ENCODE peak calls at places on chromosomes 7 and 10, in nine cellular contexts. One of them, this sample, is unnamed. For H3K4me1, the result is how much of the 10 kb centered on the place peaks cover.

GRCh38 chr10:60916025-60916424 is 28.0 kb downstream of the RHOBTB1 start:
- DNase-seq in heart left ventricle: no peak
- DNase-seq in ascending aorta: no peak
- DNase-seq in colonic mucosa: no peak
- DNase-seq in lower lobe of right lung: no peak
- DNase-seq in uterus: no peak
- DNase-seq in tibial nerve: no peak
- DNase-seq in neuronal stem cell: no peak
- DNase-seq in GM23338: peak
- DNase-seq in this sample: peak

GRCh38 chr10:86520871-86521619 is 547 bp downstream of the WAPL start:
- DNase-seq in heart left ventricle: peak
- DNase-seq in ascending aorta: peak
- DNase-seq in colonic mucosa: peak
- DNase-seq in lower lobe of right lung: peak
- DNase-seq in uterus: peak
- DNase-seq in tibial nerve: peak
- DNase-seq in neuronal stem cell: no peak
- DNase-seq in GM23338: peak
- DNase-seq in this sample: peak

GRCh38 chr7:157799076-157799685 is 462.4 kb downstream of the DNAJB6 start:
- DNase-seq in heart left ventricle: peak
- DNase-seq in ascending aorta: no peak
- DNase-seq in colonic mucosa: no peak
- DNase-seq in lower lobe of right lung: peak
- DNase-seq in uterus: no peak
- DNase-seq in tibial nerve: no peak
- DNase-seq in neuronal stem cell: no peak
- DNase-seq in GM23338: no peak
- DNase-seq in this sample: no peak

GRCh38 chr7:124550036-124550435 is 215.6 kb downstream of the GPR37 start:
- DNase-seq in heart left ventricle: no peak
- DNase-seq in ascending aorta: no peak
- DNase-seq in colonic mucosa: no peak
- DNase-seq in lower lobe of right lung: no peak
- DNase-seq in uterus: no peak
- DNase-seq in tibial nerve: no peak
- DNase-seq in neuronal stem cell: no peak
- DNase-seq in GM23338: no peak
- DNase-seq in this sample: peak

GRCh38 chr10:110919971-110920881 is 822 bp downstream of the SHOC2 start:
- DNase-seq in heart left ventricle: peak
- DNase-seq in ascending aorta: no peak
- DNase-seq in colonic mucosa: peak
- DNase-seq in lower lobe of right lung: peak
- DNase-seq in uterus: peak
- DNase-seq in tibial nerve: no peak
- DNase-seq in neuronal stem cell: peak
- DNase-seq in GM23338: peak
- DNase-seq in this sample: peak

GRCh38 chr10:21989453-21990154 is 13.9 kb downstream of the DNAJC1 start:
- DNase-seq in heart left ventricle: peak
- DNase-seq in ascending aorta: no peak
- DNase-seq in colonic mucosa: peak
- DNase-seq in lower lobe of right lung: peak
- DNase-seq in uterus: peak
- DNase-seq in tibial nerve: no peak
- DNase-seq in neuronal stem cell: peak
- DNase-seq in GM23338: peak
- DNase-seq in this sample: peak

GRCh38 chr7:94921911-94922310 is 14.5 kb downstream of the PPP1R9A start:
- DNase-seq in heart left ventricle: no peak
- DNase-seq in ascending aorta: no peak
- DNase-seq in colonic mucosa: no peak
- DNase-seq in lower lobe of right lung: no peak
- DNase-seq in uterus: no peak
- DNase-seq in tibial nerve: no peak
- DNase-seq in neuronal stem cell: no peak
- DNase-seq in GM23338: no peak
- DNase-seq in this sample: no peak

GRCh38 chr7:39617010-39617409 is 6.4 kb upstream of the RALA start:
- DNase-seq in heart left ventricle: no peak
- DNase-seq in ascending aorta: no peak
- DNase-seq in colonic mucosa: no peak
- DNase-seq in lower lobe of right lung: no peak
- DNase-seq in uterus: no peak
- DNase-seq in tibial nerve: no peak
- DNase-seq in neuronal stem cell: no peak
- DNase-seq in GM23338: no peak
- DNase-seq in this sample: no peak

GRCh38 chr7:44381494-44382220 is 56.3 kb upstream of the CAMK2B start:
- DNase-seq in heart left ventricle: no peak
- DNase-seq in ascending aorta: no peak
- DNase-seq in colonic mucosa: peak
- DNase-seq in lower lobe of right lung: no peak
- DNase-seq in uterus: no peak
- DNase-seq in tibial nerve: no peak
- DNase-seq in neuronal stem cell: no peak
- DNase-seq in GM23338: no peak
- DNase-seq in this sample: no peak

GRCh38 chr7:156816943-156817572 is 75.9 kb downstream of the LMBR1 start:
- DNase-seq in heart left ventricle: no peak
- DNase-seq in ascending aorta: no peak
- DNase-seq in colonic mucosa: no peak
- DNase-seq in lower lobe of right lung: no peak
- DNase-seq in uterus: no peak
- DNase-seq in tibial nerve: no peak
- DNase-seq in neuronal stem cell: no peak
- DNase-seq in GM23338: no peak
- DNase-seq in this sample: no peak

GRCh38 chr7:1767524-1767923 is 97.4 kb downstream of the ELFN1 start:
- DNase-seq in heart left ventricle: no peak
- DNase-seq in ascending aorta: no peak
- DNase-seq in colonic mucosa: no peak
- DNase-seq in lower lobe of right lung: no peak
- DNase-seq in uterus: no peak
- DNase-seq in tibial nerve: no peak
- DNase-seq in neuronal stem cell: no peak
- DNase-seq in GM23338: peak
- DNase-seq in this sample: peak

GRCh38 chr7:2603388-2603965 is 28.3 kb upstream of the TTYH3 start:
- DNase-seq in heart left ventricle: no peak
- DNase-seq in ascending aorta: no peak
- DNase-seq in colonic mucosa: no peak
- DNase-seq in lower lobe of right lung: no peak
- DNase-seq in uterus: no peak
- DNase-seq in tibial nerve: no peak
- DNase-seq in neuronal stem cell: no peak
- DNase-seq in GM23338: no peak
- DNase-seq in this sample: no peak

GRCh38 chr7:115217373-115217772 is 295.5 kb downstream of the MDFIC start:
- DNase-seq in heart left ventricle: no peak
- DNase-seq in ascending aorta: no peak
- DNase-seq in colonic mucosa: no peak
- DNase-seq in lower lobe of right lung: no peak
- DNase-seq in uterus: no peak
- DNase-seq in tibial nerve: no peak
- DNase-seq in neuronal stem cell: no peak
- DNase-seq in GM23338: no peak
- DNase-seq in this sample: no peak

GRCh38 chr7:82469207-82469606 is 25.6 kb upstream of the CACNA2D1 start:
- DNase-seq in heart left ventricle: no peak
- DNase-seq in ascending aorta: no peak
- DNase-seq in colonic mucosa: no peak
- DNase-seq in lower lobe of right lung: no peak
- DNase-seq in uterus: no peak
- DNase-seq in tibial nerve: no peak
- DNase-seq in neuronal stem cell: no peak
- DNase-seq in GM23338: peak
- DNase-seq in this sample: peak

GRCh38 chr7:27947581-27948278 is 207.8 kb downstream of the TAX1BP1 start:
- DNase-seq in heart left ventricle: no peak
- DNase-seq in ascending aorta: no peak
- DNase-seq in colonic mucosa: no peak
- DNase-seq in lower lobe of right lung: no peak
- DNase-seq in uterus: peak
- DNase-seq in tibial nerve: no peak
- DNase-seq in neuronal stem cell: no peak
- DNase-seq in GM23338: no peak
- DNase-seq in this sample: no peak

DNA sequence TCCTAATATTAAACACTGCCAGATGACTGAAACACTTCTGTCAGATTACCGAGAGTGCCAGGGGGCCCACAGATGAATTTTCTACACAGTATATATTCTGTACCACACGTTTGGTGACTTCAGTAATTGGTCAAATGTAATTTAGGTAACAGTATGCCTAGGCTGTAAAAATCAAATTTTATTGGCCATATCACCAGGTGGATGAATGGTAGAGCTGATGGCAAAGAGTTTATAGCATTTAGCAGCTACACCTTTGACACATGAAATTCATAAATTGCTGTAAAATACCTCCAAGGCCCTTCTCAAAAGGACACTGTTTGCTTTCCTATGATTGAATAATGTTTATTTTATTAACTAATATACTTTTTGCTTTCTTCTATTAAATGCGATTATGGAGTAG is 101.3 kb downstream of the ARID5B start:
- DNase-seq in heart left ventricle: no peak
- DNase-seq in ascending aorta: no peak
- DNase-seq in colonic mucosa: no peak
- DNase-seq in lower lobe of right lung: no peak
- DNase-seq in uterus: no peak
- DNase-seq in tibial nerve: no peak
- DNase-seq in neuronal stem cell: no peak
- DNase-seq in GM23338: no peak
- DNase-seq in this sample: no peak
- H3K4me1 ChIP-seq in heart left ventricle: under half
- H3K4me1 ChIP-seq in ascending aorta: under half
- H3K4me1 ChIP-seq in colonic mucosa: under half
- H3K4me1 ChIP-seq in lower lobe of right lung: under half
- H3K4me1 ChIP-seq in uterus: under half
- H3K4me1 ChIP-seq in tibial nerve: under half
- H3K4me1 ChIP-seq in neuronal stem cell: under half
- H3K4me1 ChIP-seq in GM23338: under half
- H3K4me1 ChIP-seq in this sample: under half

GRCh38 chr10:59907918-59908807 is 1.8 kb upstream of the CCDC6 start:
- DNase-seq in heart left ventricle: peak
- DNase-seq in ascending aorta: peak
- DNase-seq in colonic mucosa: peak
- DNase-seq in lower lobe of right lung: peak
- DNase-seq in uterus: peak
- DNase-seq in tibial nerve: peak
- DNase-seq in neuronal stem cell: peak
- DNase-seq in GM23338: peak
- DNase-seq in this sample: peak

GRCh38 chr10:59908808-59909143 is 2.4 kb upstream of the CCDC6 start:
- DNase-seq in heart left ventricle: no peak
- DNase-seq in ascending aorta: no peak
- DNase-seq in colonic mucosa: no peak
- DNase-seq in lower lobe of right lung: no peak
- DNase-seq in uterus: no peak
- DNase-seq in tibial nerve: no peak
- DNase-seq in neuronal stem cell: no peak
- DNase-seq in GM23338: no peak
- DNase-seq in this sample: no peak

GRCh38 chr10:59913547-59914237 is 7.3 kb upstream of the CCDC6 start:
- DNase-seq in heart left ventricle: no peak
- DNase-seq in ascending aorta: no peak
- DNase-seq in colonic mucosa: no peak
- DNase-seq in lower lobe of right lung: no peak
- DNase-seq in uterus: no peak
- DNase-seq in tibial nerve: no peak
- DNase-seq in neuronal stem cell: no peak
- DNase-seq in GM23338: no peak
- DNase-seq in this sample: no peak
- H3K4me1 ChIP-seq in heart left ventricle: under half
- H3K4me1 ChIP-seq in ascending aorta: under half
- H3K4me1 ChIP-seq in colonic mucosa: under half
- H3K4me1 ChIP-seq in lower lobe of right lung: under half
- H3K4me1 ChIP-seq in uterus: under half
- H3K4me1 ChIP-seq in tibial nerve: under half
- H3K4me1 ChIP-seq in neuronal stem cell: under half
- H3K4me1 ChIP-seq in GM23338: under half
- H3K4me1 ChIP-seq in this sample: under half

GRCh38 chr10:132422169-132422691 is 25.2 kb downstream of the PWWP2B start:
- DNase-seq in heart left ventricle: no peak
- DNase-seq in ascending aorta: no peak
- DNase-seq in colonic mucosa: no peak
- DNase-seq in lower lobe of right lung: no peak
- DNase-seq in uterus: no peak
- DNase-seq in tibial nerve: no peak
- DNase-seq in neuronal stem cell: no peak
- DNase-seq in GM23338: no peak
- DNase-seq in this sample: no peak
- H3K4me1 ChIP-seq in heart left ventricle: half or more
- H3K4me1 ChIP-seq in ascending aorta: under half
- H3K4me1 ChIP-seq in colonic mucosa: under half
- H3K4me1 ChIP-seq in lower lobe of right lung: half or more
- H3K4me1 ChIP-seq in uterus: under half
- H3K4me1 ChIP-seq in tibial nerve: half or more
- H3K4me1 ChIP-seq in neuronal stem cell: under half
- H3K4me1 ChIP-seq in GM23338: under half
- H3K4me1 ChIP-seq in this sample: under half

DNA sequence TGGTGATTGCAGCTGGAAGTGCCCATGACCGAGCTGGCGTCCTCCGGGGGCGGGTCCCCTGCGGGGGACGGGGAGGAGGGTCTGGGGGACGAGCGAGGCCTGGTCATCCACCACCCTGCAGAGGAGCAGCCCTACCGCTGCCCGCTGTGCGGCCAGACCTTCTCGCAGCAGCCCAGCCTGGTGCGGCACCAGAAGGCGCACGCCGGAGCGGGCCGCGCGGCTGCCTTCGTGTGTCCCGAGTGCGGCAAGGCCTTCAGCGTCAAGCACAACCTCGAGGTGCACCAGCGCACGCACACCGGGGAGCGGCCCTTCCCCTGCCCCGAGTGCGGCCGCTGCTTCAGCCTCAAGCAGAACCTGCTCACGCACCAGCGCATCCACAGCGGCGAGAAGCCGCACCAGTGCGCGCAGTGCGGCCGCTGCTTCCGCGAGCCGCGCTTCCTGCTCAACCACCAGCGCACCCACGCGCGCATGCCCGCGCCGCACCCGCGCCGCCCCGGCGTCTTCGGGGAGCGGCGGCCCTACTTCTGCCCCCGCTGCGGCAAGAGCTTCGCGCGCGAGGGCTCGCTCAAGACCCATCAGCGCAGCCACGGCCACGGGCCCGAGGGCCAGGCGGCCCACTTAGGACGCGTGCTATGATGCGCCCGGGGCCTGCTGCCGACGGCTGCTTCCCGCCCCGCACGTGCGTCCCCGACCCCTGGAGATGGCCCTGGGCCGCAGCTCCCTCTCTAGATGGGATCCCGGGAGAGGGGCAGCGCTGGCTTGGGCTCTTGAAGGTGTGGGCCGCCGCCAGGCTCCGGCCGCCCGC is 28.7 kb downstream of the ZNF775 start:
- DNase-seq in heart left ventricle: no peak
- DNase-seq in ascending aorta: no peak
- DNase-seq in colonic mucosa: no peak
- DNase-seq in lower lobe of right lung: no peak
- DNase-seq in uterus: no peak
- DNase-seq in tibial nerve: no peak
- DNase-seq in neuronal stem cell: no peak
- DNase-seq in GM23338: no peak
- DNase-seq in this sample: no peak
- H3K4me1 ChIP-seq in heart left ventricle: under half
- H3K4me1 ChIP-seq in ascending aorta: under half
- H3K4me1 ChIP-seq in colonic mucosa: under half
- H3K4me1 ChIP-seq in lower lobe of right lung: under half
- H3K4me1 ChIP-seq in uterus: under half
- H3K4me1 ChIP-seq in tibial nerve: under half
- H3K4me1 ChIP-seq in neuronal stem cell: under half
- H3K4me1 ChIP-seq in GM23338: under half
- H3K4me1 ChIP-seq in this sample: under half

This sample was measured in mesendoderm.